ENCODE peak calls at places on chromosomes 4 and X, in nine cellular contexts. One of them, this sample, is unnamed.
A peak's percentile ranks its signal among the peaks of the same experiment; 100 is the strongest.

GRCh38 chr4:150098214-150098613 is 20.0 kb downstream of the DCLK2 start:
- DNase-seq in stimulated activated naive B cell treated with anti-CD40 and anti-IgM and Interleukin-4, amounts not matched to agents 10 μg/mL and 1 μg/mL and 100 μg/mL, for 72 hours: no peak
- DNase-seq in activated gamma-delta T cell treated with Interleukin-2 at 50 U/mL for 16 hours: no peak
- DNase-seq in type B pancreatic cell: no peak
- DNase-seq in T follicular helper cell: no peak
- DNase-seq in effector memory CD4-positive, alpha-beta T cell: no peak
- DNase-seq in fibroblast of pulmonary artery: peak; percentile 36
- DNase-seq in EH: peak; percentile 66
- DNase-seq in GM12892: no peak
- DNase-seq in this sample: no peak

GRCh38 chr4:37628977-37629609 is 57.1 kb downstream of the RELL1 start:
- DNase-seq in activated gamma-delta T cell treated with Interleukin-2 at 50 U/mL for 16 hours: no peak
- DNase-seq in EH: peak; percentile 82
- DNase-seq in type B pancreatic cell: no peak
- DNase-seq in T follicular helper cell: no peak
- DNase-seq in GM12892: no peak
- DNase-seq in effector memory CD4-positive, alpha-beta T cell: no peak
- DNase-seq in stimulated activated naive B cell treated with anti-CD40 and anti-IgM and Interleukin-4, amounts not matched to agents 10 μg/mL and 1 μg/mL and 100 μg/mL, for 72 hours: no peak
- DNase-seq in fibroblast of pulmonary artery: peak; percentile 67
- DNase-seq in this sample: no peak

GRCh38 chr4:52045028-52045427 is 6.1 kb upstream of the SPATA18 start:
- DNase-seq in T follicular helper cell: no peak
- DNase-seq in type B pancreatic cell: no peak
- DNase-seq in EH: no peak
- DNase-seq in fibroblast of pulmonary artery: no peak
- DNase-seq in stimulated activated naive B cell treated with anti-CD40 and anti-IgM and Interleukin-4, amounts not matched to agents 10 μg/mL and 1 μg/mL and 100 μg/mL, for 72 hours: no peak
- DNase-seq in effector memory CD4-positive, alpha-beta T cell: no peak
- DNase-seq in activated gamma-delta T cell treated with Interleukin-2 at 50 U/mL for 16 hours: no peak
- DNase-seq in GM12892: no peak
- DNase-seq in this sample: no peak

GRCh38 chr4:137425281-137425680 is 107.0 kb downstream of the PCDH18 start:
- DNase-seq in effector memory CD4-positive, alpha-beta T cell: no peak
- DNase-seq in EH: no peak
- DNase-seq in T follicular helper cell: no peak
- DNase-seq in type B pancreatic cell: no peak
- DNase-seq in activated gamma-delta T cell treated with Interleukin-2 at 50 U/mL for 16 hours: no peak
- DNase-seq in GM12892: no peak
- DNase-seq in stimulated activated naive B cell treated with anti-CD40 and anti-IgM and Interleukin-4, amounts not matched to agents 10 μg/mL and 1 μg/mL and 100 μg/mL, for 72 hours: no peak
- DNase-seq in fibroblast of pulmonary artery: no peak
- DNase-seq in this sample: no peak

GRCh38 chrX:96474357-96475125 is 210.1 kb upstream of the DIAPH2 start:
- DNase-seq in effector memory CD4-positive, alpha-beta T cell: no peak
- DNase-seq in GM12892: no peak
- DNase-seq in T follicular helper cell: no peak
- DNase-seq in type B pancreatic cell: no peak
- DNase-seq in stimulated activated naive B cell treated with anti-CD40 and anti-IgM and Interleukin-4, amounts not matched to agents 10 μg/mL and 1 μg/mL and 100 μg/mL, for 72 hours: no peak
- DNase-seq in fibroblast of pulmonary artery: peak; percentile 70
- DNase-seq in activated gamma-delta T cell treated with Interleukin-2 at 50 U/mL for 16 hours: no peak
- DNase-seq in EH: peak; percentile 21
- DNase-seq in this sample: no peak

GRCh38 chr4:18291313-18291712 is 269.8 kb upstream of the LCORL start:
- DNase-seq in EH: no peak
- DNase-seq in stimulated activated naive B cell treated with anti-CD40 and anti-IgM and Interleukin-4, amounts not matched to agents 10 μg/mL and 1 μg/mL and 100 μg/mL, for 72 hours: no peak
- DNase-seq in type B pancreatic cell: no peak
- DNase-seq in GM12892: no peak
- DNase-seq in effector memory CD4-positive, alpha-beta T cell: no peak
- DNase-seq in T follicular helper cell: no peak
- DNase-seq in activated gamma-delta T cell treated with Interleukin-2 at 50 U/mL for 16 hours: no peak
- DNase-seq in fibroblast of pulmonary artery: no peak
- DNase-seq in this sample: no peak

GRCh38 chrX:72276478-72276953 is 532 bp downstream of the RPS4X start:
- DNase-seq in activated gamma-delta T cell treated with Interleukin-2 at 50 U/mL for 16 hours: no peak
- DNase-seq in fibroblast of pulmonary artery: no peak
- DNase-seq in EH: no peak
- DNase-seq in effector memory CD4-positive, alpha-beta T cell: no peak
- DNase-seq in T follicular helper cell: no peak
- DNase-seq in GM12892: no peak
- DNase-seq in type B pancreatic cell: no peak
- DNase-seq in stimulated activated naive B cell treated with anti-CD40 and anti-IgM and Interleukin-4, amounts not matched to agents 10 μg/mL and 1 μg/mL and 100 μg/mL, for 72 hours: no peak
- DNase-seq in this sample: no peak

GRCh38 chr4:183321079-183321478 is 1.0 kb upstream of the CLDN22 start:
- DNase-seq in GM12892: no peak
- DNase-seq in fibroblast of pulmonary artery: no peak
- DNase-seq in effector memory CD4-positive, alpha-beta T cell: no peak
- DNase-seq in type B pancreatic cell: no peak
- DNase-seq in T follicular helper cell: no peak
- DNase-seq in EH: no peak
- DNase-seq in activated gamma-delta T cell treated with Interleukin-2 at 50 U/mL for 16 hours: no peak
- DNase-seq in stimulated activated naive B cell treated with anti-CD40 and anti-IgM and Interleukin-4, amounts not matched to agents 10 μg/mL and 1 μg/mL and 100 μg/mL, for 72 hours: no peak
- DNase-seq in this sample: no peak

GRCh38 chr4:130747842-130748241 is 1651.9 kb downstream of the C4orf33 start:
- DNase-seq in GM12892: no peak
- DNase-seq in EH: no peak
- DNase-seq in fibroblast of pulmonary artery: peak; percentile 14
- DNase-seq in type B pancreatic cell: no peak
- DNase-seq in effector memory CD4-positive, alpha-beta T cell: no peak
- DNase-seq in activated gamma-delta T cell treated with Interleukin-2 at 50 U/mL for 16 hours: no peak
- DNase-seq in T follicular helper cell: no peak
- DNase-seq in stimulated activated naive B cell treated with anti-CD40 and anti-IgM and Interleukin-4, amounts not matched to agents 10 μg/mL and 1 μg/mL and 100 μg/mL, for 72 hours: no peak
- DNase-seq in this sample: no peak

GRCh38 chrX:378443-378842 is 8.3 kb downstream of the PPP2R3B start:
- DNase-seq in EH: no peak
- DNase-seq in GM12892: no peak
- DNase-seq in effector memory CD4-positive, alpha-beta T cell: no peak
- DNase-seq in activated gamma-delta T cell treated with Interleukin-2 at 50 U/mL for 16 hours: no peak
- DNase-seq in T follicular helper cell: no peak
- DNase-seq in stimulated activated naive B cell treated with anti-CD40 and anti-IgM and Interleukin-4, amounts not matched to agents 10 μg/mL and 1 μg/mL and 100 μg/mL, for 72 hours: no peak
- DNase-seq in type B pancreatic cell: no peak
- DNase-seq in fibroblast of pulmonary artery: no peak
- DNase-seq in this sample: no peak

GRCh38 chr4:10119773-10120172 is 3.2 kb upstream of the WDR1 start:
- DNase-seq in type B pancreatic cell: no peak
- DNase-seq in T follicular helper cell: no peak
- DNase-seq in stimulated activated naive B cell treated with anti-CD40 and anti-IgM and Interleukin-4, amounts not matched to agents 10 μg/mL and 1 μg/mL and 100 μg/mL, for 72 hours: no peak
- DNase-seq in fibroblast of pulmonary artery: no peak
- DNase-seq in EH: no peak
- DNase-seq in activated gamma-delta T cell treated with Interleukin-2 at 50 U/mL for 16 hours: no peak
- DNase-seq in GM12892: no peak
- DNase-seq in effector memory CD4-positive, alpha-beta T cell: no peak
- DNase-seq in this sample: no peak

GRCh38 chrX:13764765-13765164 is 30.2 kb downstream of the OFD1 start:
- DNase-seq in activated gamma-delta T cell treated with Interleukin-2 at 50 U/mL for 16 hours: no peak
- DNase-seq in T follicular helper cell: no peak
- DNase-seq in fibroblast of pulmonary artery: peak; percentile 3
- DNase-seq in type B pancreatic cell: no peak
- DNase-seq in GM12892: no peak
- DNase-seq in EH: peak; percentile 2
- DNase-seq in stimulated activated naive B cell treated with anti-CD40 and anti-IgM and Interleukin-4, amounts not matched to agents 10 μg/mL and 1 μg/mL and 100 μg/mL, for 72 hours: no peak
- DNase-seq in effector memory CD4-positive, alpha-beta T cell: no peak
- DNase-seq in this sample: no peak

GRCh38 chr4:160877087-160877790 is 1286.6 kb downstream of the FSTL5 start:
- DNase-seq in type B pancreatic cell: no peak
- DNase-seq in activated gamma-delta T cell treated with Interleukin-2 at 50 U/mL for 16 hours: no peak
- DNase-seq in stimulated activated naive B cell treated with anti-CD40 and anti-IgM and Interleukin-4, amounts not matched to agents 10 μg/mL and 1 μg/mL and 100 μg/mL, for 72 hours: no peak
- DNase-seq in fibroblast of pulmonary artery: no peak
- DNase-seq in EH: no peak
- DNase-seq in T follicular helper cell: no peak
- DNase-seq in effector memory CD4-positive, alpha-beta T cell: no peak
- DNase-seq in GM12892: no peak
- DNase-seq in this sample: no peak

GRCh38 chrX:10611441-10612090 is 8.8 kb downstream of the MID1 start:
- DNase-seq in GM12892: no peak
- DNase-seq in activated gamma-delta T cell treated with Interleukin-2 at 50 U/mL for 16 hours: no peak
- DNase-seq in EH: no peak
- DNase-seq in type B pancreatic cell: no peak
- DNase-seq in T follicular helper cell: no peak
- DNase-seq in fibroblast of pulmonary artery: no peak
- DNase-seq in stimulated activated naive B cell treated with anti-CD40 and anti-IgM and Interleukin-4, amounts not matched to agents 10 μg/mL and 1 μg/mL and 100 μg/mL, for 72 hours: no peak
- DNase-seq in effector memory CD4-positive, alpha-beta T cell: no peak
- DNase-seq in this sample: no peak

GRCh38 chr4:6594341-6594740 is 19.4 kb downstream of the MAN2B2 start:
- DNase-seq in T follicular helper cell: no peak
- DNase-seq in GM12892: no peak
- DNase-seq in effector memory CD4-positive, alpha-beta T cell: no peak
- DNase-seq in EH: no peak
- DNase-seq in activated gamma-delta T cell treated with Interleukin-2 at 50 U/mL for 16 hours: no peak
- DNase-seq in stimulated activated naive B cell treated with anti-CD40 and anti-IgM and Interleukin-4, amounts not matched to agents 10 μg/mL and 1 μg/mL and 100 μg/mL, for 72 hours: no peak
- DNase-seq in type B pancreatic cell: no peak
- DNase-seq in fibroblast of pulmonary artery: no peak
- DNase-seq in this sample: no peak

GRCh38 chr4:158043971-158044618 is 128.7 kb downstream of the GASK1B start:
- DNase-seq in fibroblast of pulmonary artery: no peak
- DNase-seq in effector memory CD4-positive, alpha-beta T cell: no peak
- DNase-seq in EH: no peak
- DNase-seq in GM12892: no peak
- DNase-seq in stimulated activated naive B cell treated with anti-CD40 and anti-IgM and Interleukin-4, amounts not matched to agents 10 μg/mL and 1 μg/mL and 100 μg/mL, for 72 hours: no peak
- DNase-seq in type B pancreatic cell: peak; percentile 65
- DNase-seq in activated gamma-delta T cell treated with Interleukin-2 at 50 U/mL for 16 hours: no peak
- DNase-seq in T follicular helper cell: no peak
- DNase-seq in this sample: no peak